ENCODE peak calls at places on chromosomes 12 and 14, in four cellular contexts. T is GM23248, K is heart left ventricle, O is breast epithelium. Y is an unnamed sample.

GRCh38 chr12:57735952-57736742 is 2.4 kb downstream of the AGAP2 start:
- DNase-seq in T (peak; percentile 57), K (peak; percentile 59), O (no peak), Y (no peak)

GRCh38 chr12:65408448-65408847 is 130.0 kb downstream of the MSRB3 start:
- DNase-seq in T (no peak), K (no peak), O (no peak), Y (no peak)

GRCh38 chr12:128966411-128966810 is 113.1 kb downstream of the GLT1D1 start:
- DNase-seq in T (no peak), K (no peak), O (no peak), Y (no peak)

GRCh38 chr12:47982311-47982710 is 18.9 kb downstream of the TMEM106C start:
- DNase-seq in T (no peak), K (no peak), O (no peak), Y (no peak)

GRCh38 chr14:75771614-75772013 is 110.6 kb downstream of the TTLL5 start:
- DNase-seq in T (no peak), K (no peak), O (no peak), Y (no peak)

GRCh38 chr14:93051600-93052546 is 63.9 kb downstream of the ITPK1 start:
- DNase-seq in T (no peak), K (no peak), O (no peak), Y (no peak)

GRCh38 chr14:100747021-100747586 is 20.4 kb downstream of the DLK1 start:
- DNase-seq in T (peak; percentile 99), K (no peak), O (no peak), Y (no peak)

GRCh38 chr12:6536894-6537579 is 2.7 kb downstream of the GAPDH start:
- DNase-seq in T (peak; percentile 56), K (no peak), O (no peak), Y (no peak)

GRCh38 chr14:66038214-66038977 is 447.8 kb upstream of the CCDC196 start:
- DNase-seq in T (peak; percentile 91), K (peak; percentile 34), O (peak; percentile 54), Y (no peak)

GRCh38 chr14:31926123-31926522 is 151.0 kb upstream of the ARHGAP5 start:
- DNase-seq in T (peak; percentile 76), K (no peak), O (no peak), Y (no peak)

GRCh38 chr12:75020068-75020557 is 189.5 kb downstream of the KCNC2 start:
- DNase-seq in T (peak; percentile 0), K (no peak), O (no peak), Y (no peak)
- H3K9me3 ChIP-seq in T (peaks cover 6% of the 10 kb centered on the region), K (peaks cover 26% of the 10 kb centered on the region), O (peaks cover 28% of the 10 kb centered on the region), Y (peaks cover 3% of the 10 kb centered on the region)

GRCh38 chr12:10354502-10354901 is 35.3 kb downstream of the KLRK1 start:
- DNase-seq in T (peak; percentile 51), K (no peak), O (no peak), Y (no peak)
- H3K9me3 ChIP-seq in T (no peaks in the 10 kb centered on the region), K (no peaks in the 10 kb centered on the region), O (no peaks in the 10 kb centered on the region), Y (no peaks in the 10 kb centered on the region)

GRCh38 chr14:79352026-79352425 is 859.3 kb downstream of the DIO2 start:
- DNase-seq in T (no peak), K (no peak), O (no peak), Y (no peak)

GRCh38 chr14:79357307-79357706 is 854.0 kb downstream of the DIO2 start:
- DNase-seq in T (no peak), K (no peak), O (no peak), Y (no peak)

GRCh38 chr14:79354336-79354735 is 857.0 kb downstream of the DIO2 start:
- DNase-seq in T (no peak), K (no peak), O (no peak), Y (no peak)

GRCh38 chr14:79356040-79356439 is 855.3 kb downstream of the DIO2 start:
- DNase-seq in T (no peak), K (no peak), O (no peak), Y (no peak)
- H3K9me3 ChIP-seq in T (no peaks in the 10 kb centered on the region), K (no peaks in the 10 kb centered on the region), O (no peaks in the 10 kb centered on the region), Y (no peaks in the 10 kb centered on the region)

DNA sequence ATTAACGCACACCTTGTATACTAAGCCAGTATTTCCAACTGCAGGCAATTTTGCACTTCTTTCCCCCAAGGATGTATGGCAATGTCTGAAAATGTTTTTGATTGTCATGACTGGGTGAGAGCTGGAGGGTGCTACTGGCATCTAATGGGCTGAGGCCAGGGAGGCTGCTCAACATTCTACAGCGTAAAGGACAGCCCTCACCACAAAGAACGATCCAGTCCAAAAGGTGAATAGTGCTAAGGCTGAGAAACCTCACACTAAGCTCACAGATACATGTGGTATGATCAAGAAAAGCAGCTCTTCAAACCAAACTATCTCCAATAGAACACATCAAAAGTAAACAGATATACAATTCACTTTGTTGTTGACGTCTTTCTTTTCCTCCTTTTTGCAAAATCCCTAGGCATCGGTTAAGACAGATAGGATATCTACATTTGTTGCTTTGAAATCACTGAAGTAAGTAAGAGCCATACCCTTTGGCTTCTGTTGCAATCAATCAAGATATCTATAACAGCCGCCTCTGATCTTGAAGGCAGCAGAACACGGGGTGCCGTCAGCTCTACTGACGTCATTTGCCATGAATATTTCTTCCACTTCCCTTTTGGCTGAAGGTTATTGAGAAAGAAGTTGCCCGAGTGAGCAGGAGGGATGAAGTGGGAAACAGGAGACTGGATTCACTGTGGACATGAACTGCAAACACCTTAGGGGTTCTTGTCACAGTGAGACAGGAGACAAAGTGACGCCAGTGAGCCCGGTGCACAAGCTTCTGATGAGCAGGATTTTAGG is 218.3 kb downstream of the FOXN3 start:
- DNase-seq in T (no peak), K (no peak), O (no peak), Y (no peak)
- H3K9me3 ChIP-seq in T (no peaks in the 10 kb centered on the region), K (no peaks in the 10 kb centered on the region), O (no peaks in the 10 kb centered on the region), Y (no peaks in the 10 kb centered on the region)

GRCh38 chr12:132176358-132176919 is 32.2 kb downstream of the NOC4L start:
- DNase-seq in T (no peak), K (no peak), O (no peak), Y (peak; percentile 3)
- H3K9me3 ChIP-seq in T (no peaks in the 10 kb centered on the region), K (no peaks in the 10 kb centered on the region), O (no peaks in the 10 kb centered on the region), Y (no peaks in the 10 kb centered on the region)

DNA sequence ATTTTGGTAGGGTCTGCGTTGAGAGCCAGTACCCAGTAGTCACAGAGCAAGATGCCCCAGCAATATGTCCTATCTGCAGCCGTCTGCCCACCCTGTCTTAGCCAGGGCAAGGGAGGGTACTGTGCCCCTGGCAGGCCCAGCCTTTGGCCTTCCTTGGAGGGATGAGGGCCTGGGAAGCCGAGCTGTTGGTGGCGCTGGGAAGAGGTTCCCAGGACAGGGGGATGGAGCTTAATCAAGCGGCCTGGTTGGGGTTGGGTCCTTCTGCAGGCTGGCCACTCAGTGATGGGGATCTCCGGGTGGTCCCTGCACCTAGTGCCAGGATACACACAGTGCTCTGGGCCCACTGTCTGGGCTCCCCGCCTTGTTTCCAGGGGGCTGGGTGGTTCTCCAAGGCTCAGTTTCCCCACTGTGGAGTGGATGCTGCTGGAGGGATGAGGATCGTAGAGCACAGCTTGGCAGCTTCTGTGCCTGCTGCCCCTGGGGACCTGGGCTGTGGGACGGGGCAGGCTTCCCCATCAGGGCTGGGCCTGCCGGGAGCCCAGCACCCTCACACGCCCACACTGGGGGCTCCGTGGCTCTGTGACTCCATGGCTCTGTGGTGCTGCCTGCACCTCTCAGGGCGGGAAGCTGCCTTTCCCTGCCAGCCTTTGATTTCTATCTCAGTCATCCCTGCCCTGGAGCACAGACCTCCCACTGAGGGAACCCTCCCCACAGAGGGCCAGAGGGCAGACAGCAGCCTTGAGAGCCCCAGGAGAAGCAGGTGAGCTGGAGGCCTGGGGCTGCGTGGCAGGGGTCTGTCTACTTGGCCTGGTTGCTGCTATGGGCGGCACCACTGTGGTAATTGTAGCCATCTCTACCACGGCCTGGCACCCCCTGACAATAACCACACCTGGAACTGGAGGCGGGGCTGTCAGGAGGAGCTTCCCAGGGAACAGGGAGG is 357.0 kb downstream of the TMEM121 start:
- DNase-seq in T (no peak), K (no peak), O (no peak), Y (no peak)
- H3K9me3 ChIP-seq in T (no peaks in the 10 kb centered on the region), K (no peaks in the 10 kb centered on the region), O (peaks cover 4% of the 10 kb centered on the region), Y (no peaks in the 10 kb centered on the region)

GRCh38 chr12:7934560-7935463 is 1.2 kb downstream of the SLC2A3 start:
- DNase-seq in T (peak; percentile 39), K (no peak), O (no peak), Y (no peak)
- H3K9me3 ChIP-seq in T (no peaks in the 10 kb centered on the region), K (no peaks in the 10 kb centered on the region), O (no peaks in the 10 kb centered on the region), Y (no peaks in the 10 kb centered on the region)